ENCODE peak calls at places on chromosome 4, in ten cellular contexts. T, P, B, Y, G, L, S, V, C and I are unnamed samples.

GRCh38 chr4:602559-602942 is 22.8 kb upstream of the PDE6B start:
- DNase-seq in T (peak), P (no peak), B (peak), Y (peak), G (no peak), L (peak), S (no peak), V (peak), C (peak), I (no peak)

GRCh38 chr4:2076908-2077534 is 17.9 kb downstream of the NAT8L start:
- DNase-seq in T (no peak), P (peak), B (peak), Y (no peak), G (no peak), L (no peak), S (no peak), V (no peak), C (peak), I (no peak)

GRCh38 chr4:21728231-21728758 is 220.3 kb downstream of the KCNIP4 start:
- DNase-seq in T (no peak), P (no peak), B (no peak), Y (no peak), G (no peak), L (no peak), S (no peak), V (no peak), C (no peak), I (no peak)

GRCh38 chr4:98377626-98378025 is 116.4 kb downstream of the RAP1GDS1 start:
- DNase-seq in T (no peak), P (no peak), B (no peak), Y (no peak), G (no peak), L (no peak), S (no peak), V (no peak), C (no peak), I (no peak)

GRCh38 chr4:172871381-172871780 is 297.2 kb upstream of the GALNT7 start:
- DNase-seq in T (no peak), P (no peak), B (no peak), Y (no peak), G (no peak), L (no peak), S (no peak), V (no peak), C (no peak), I (no peak)

GRCh38 chr4:47222276-47222675 is 190.9 kb downstream of the GABRB1 start:
- DNase-seq in T (no peak), P (no peak), B (no peak), Y (no peak), G (no peak), L (no peak), S (no peak), V (no peak), C (no peak), I (no peak)

GRCh38 chr4:31768756-31769155 is 1048.6 kb downstream of the PCDH7 start:
- DNase-seq in T (no peak), P (no peak), B (no peak), Y (no peak), G (no peak), L (no peak), S (no peak), V (no peak), C (no peak), I (no peak)

GRCh38 chr4:126604273-126604867 is 1028.4 kb upstream of the INTU start:
- DNase-seq in T (no peak), P (no peak), B (no peak), Y (no peak), G (peak), L (peak), S (no peak), V (no peak), C (peak), I (no peak)

GRCh38 chr4:3851211-3851610 is 85.0 kb downstream of the ADRA2C start:
- DNase-seq in T (no peak), P (no peak), B (no peak), Y (no peak), G (no peak), L (no peak), S (no peak), V (no peak), C (no peak), I (no peak)

GRCh38 chr4:80017125-80017854 is 55.7 kb downstream of the ANTXR2 start:
- DNase-seq in T (no peak), P (no peak), B (no peak), Y (no peak), G (peak), L (no peak), S (no peak), V (no peak), C (no peak), I (no peak)

GRCh38 chr4:18052158-18052557 is 30.6 kb upstream of the LCORL start:
- DNase-seq in T (no peak), P (no peak), B (no peak), Y (no peak), G (no peak), L (no peak), S (no peak), V (no peak), C (no peak), I (no peak)

GRCh38 chr4:130395871-130396270 is 1299.9 kb downstream of the C4orf33 start:
- DNase-seq in T (peak), P (no peak), B (no peak), Y (no peak), G (no peak), L (no peak), S (no peak), V (no peak), C (no peak), I (no peak)
- TF ChIP-seq POLR2AphosphoS5 in T (no peak), P (no peak), B (no peak), Y (no peak), G (no peak), L (no peak), S (no peak), V (no peak), C (no peak), I (no peak)

DNA sequence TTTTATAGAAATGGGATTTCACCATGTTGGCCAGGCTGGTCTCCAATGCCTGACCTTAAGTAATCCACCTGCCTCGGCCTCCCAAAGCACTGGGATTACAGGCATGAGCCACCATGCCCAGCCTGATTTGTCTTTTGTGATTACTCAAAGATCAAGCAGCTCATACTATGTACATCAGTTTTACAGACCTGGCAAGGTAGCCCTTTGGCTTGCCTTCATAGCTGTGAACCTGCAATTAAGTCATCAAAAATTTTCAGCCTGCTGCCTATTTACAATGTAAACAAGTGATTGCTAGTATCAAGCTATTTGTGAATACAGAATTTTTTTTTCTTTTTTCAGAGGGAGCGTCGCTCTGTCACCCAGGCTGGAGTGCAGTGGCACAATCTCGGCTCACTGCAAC is 46.2 kb downstream of the GSX2 start:
- DNase-seq in T (no peak), P (no peak), B (no peak), Y (no peak), G (no peak), L (no peak), S (no peak), V (no peak), C (no peak), I (no peak)
- TF ChIP-seq POLR2AphosphoS5 in T (no peak), P (no peak), B (no peak), Y (no peak), G (no peak), L (no peak), S (no peak), V (no peak), C (no peak), I (no peak)

GRCh38 chr4:184794470-184794869 is 31.3 kb downstream of the ACSL1 start:
- DNase-seq in T (no peak), P (no peak), B (peak), Y (no peak), G (no peak), L (no peak), S (no peak), V (no peak), C (no peak), I (no peak)

GRCh38 chr4:184793735-184794355 is 31.9 kb downstream of the ACSL1 start:
- DNase-seq in T (no peak), P (no peak), B (no peak), Y (no peak), G (no peak), L (no peak), S (no peak), V (no peak), C (no peak), I (no peak)

GRCh38 chr4:184792950-184793555 is 32.7 kb downstream of the ACSL1 start:
- DNase-seq in T (peak), P (no peak), B (peak), Y (no peak), G (peak), L (peak), S (no peak), V (no peak), C (peak), I (no peak)

GRCh38 chr4:184796906-184797305 is 28.9 kb downstream of the ACSL1 start:
- DNase-seq in T (no peak), P (no peak), B (peak), Y (no peak), G (no peak), L (no peak), S (no peak), V (no peak), C (no peak), I (no peak)

DNA sequence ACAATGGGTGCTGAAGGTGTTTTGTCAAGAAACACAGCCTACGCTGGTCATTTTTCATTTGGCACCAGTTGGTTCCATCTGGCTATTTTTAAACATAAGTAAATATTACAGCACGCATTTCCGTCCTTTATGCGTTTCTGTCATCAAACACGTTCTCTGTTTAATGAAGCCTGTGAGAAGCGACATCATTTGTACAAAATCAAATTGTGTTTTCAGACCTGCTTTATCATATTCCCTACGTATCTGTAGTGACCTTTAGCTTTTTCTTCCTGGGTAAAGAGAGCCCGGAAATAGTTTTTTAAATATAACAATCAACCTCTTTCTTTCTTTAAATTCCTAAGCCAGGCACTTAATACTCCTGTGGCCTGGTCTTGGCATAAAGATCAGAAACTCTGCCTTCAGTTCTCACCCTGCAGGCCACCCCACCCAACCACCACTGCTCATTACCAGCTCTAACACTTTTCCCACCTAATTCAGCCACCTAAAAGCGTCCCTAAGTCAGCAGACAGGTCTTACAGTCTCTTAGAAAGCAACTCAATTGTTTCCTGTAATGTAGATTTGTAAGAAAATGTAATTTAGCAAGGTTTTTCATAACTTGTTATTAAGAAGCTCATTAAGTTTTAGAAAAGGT is 30.4 kb downstream of the ACSL1 start:
- DNase-seq in T (no peak), P (no peak), B (no peak), Y (no peak), G (no peak), L (no peak), S (no peak), V (no peak), C (no peak), I (no peak)
- TF ChIP-seq POLR2AphosphoS5 in T (no peak), P (no peak), B (no peak), Y (no peak), G (no peak), L (no peak), S (no peak), V (no peak), C (no peak), I (no peak)

DNA sequence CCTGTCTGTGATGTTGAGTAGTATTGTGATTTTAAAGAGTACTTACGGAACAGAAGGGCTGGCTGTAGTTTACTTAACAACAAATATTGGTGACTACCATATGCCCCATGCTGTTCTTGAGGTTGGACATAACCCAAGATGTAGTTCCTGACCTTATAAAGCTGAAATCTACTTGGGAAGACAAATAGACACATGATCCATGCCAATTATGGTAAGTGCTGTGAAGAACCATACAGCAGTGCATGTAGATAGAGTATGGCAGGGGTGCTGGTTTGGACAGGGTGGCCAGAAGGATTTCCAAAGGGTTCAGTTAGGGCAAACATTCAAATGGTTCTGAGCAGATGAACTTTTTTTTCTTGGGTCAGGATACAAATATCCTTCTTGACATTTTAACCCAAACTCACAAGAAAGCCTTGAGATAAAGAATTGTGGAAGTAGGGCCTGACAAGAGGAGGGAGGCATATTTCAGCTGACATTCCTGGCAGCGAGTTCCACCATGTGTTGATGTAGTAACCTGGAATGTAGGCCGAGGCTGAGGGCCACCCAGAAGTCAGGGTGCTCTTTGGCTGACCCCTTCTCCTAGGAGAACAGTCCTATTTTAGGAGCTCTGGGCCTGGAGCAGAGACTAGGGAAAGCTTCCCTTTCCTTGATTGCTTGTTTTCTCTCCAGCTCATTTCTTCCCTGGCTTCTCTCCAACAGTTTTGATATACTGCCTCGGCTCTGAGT is 74.2 kb downstream of the FREM3 start:
- DNase-seq in T (no peak), P (peak), B (no peak), Y (peak), G (no peak), L (no peak), S (no peak), V (peak), C (no peak), I (no peak)
- TF ChIP-seq POLR2AphosphoS5 in T (no peak), P (peak), B (no peak), Y (peak), G (no peak), L (no peak), S (peak), V (peak), C (no peak), I (no peak)

GRCh38 chr4:128452415-128452814 is 164.8 kb upstream of the PGRMC2 start:
- DNase-seq in T (no peak), P (no peak), B (no peak), Y (no peak), G (no peak), L (no peak), S (no peak), V (no peak), C (no peak), I (no peak)

GRCh38 chr4:128455076-128455345 is 167.4 kb upstream of the PGRMC2 start:
- DNase-seq in T (no peak), P (no peak), B (no peak), Y (no peak), G (no peak), L (no peak), S (no peak), V (no peak), C (no peak), I (no peak)

GRCh38 chr4:128455480-128455879 is 167.9 kb upstream of the PGRMC2 start:
- DNase-seq in T (no peak), P (no peak), B (no peak), Y (no peak), G (no peak), L (no peak), S (no peak), V (no peak), C (no peak), I (no peak)

GRCh38 chr4:128451270-128451905 is 163.8 kb upstream of the PGRMC2 start:
- DNase-seq in T (no peak), P (no peak), B (no peak), Y (no peak), G (no peak), L (no peak), S (peak), V (no peak), C (no peak), I (no peak)

DNA sequence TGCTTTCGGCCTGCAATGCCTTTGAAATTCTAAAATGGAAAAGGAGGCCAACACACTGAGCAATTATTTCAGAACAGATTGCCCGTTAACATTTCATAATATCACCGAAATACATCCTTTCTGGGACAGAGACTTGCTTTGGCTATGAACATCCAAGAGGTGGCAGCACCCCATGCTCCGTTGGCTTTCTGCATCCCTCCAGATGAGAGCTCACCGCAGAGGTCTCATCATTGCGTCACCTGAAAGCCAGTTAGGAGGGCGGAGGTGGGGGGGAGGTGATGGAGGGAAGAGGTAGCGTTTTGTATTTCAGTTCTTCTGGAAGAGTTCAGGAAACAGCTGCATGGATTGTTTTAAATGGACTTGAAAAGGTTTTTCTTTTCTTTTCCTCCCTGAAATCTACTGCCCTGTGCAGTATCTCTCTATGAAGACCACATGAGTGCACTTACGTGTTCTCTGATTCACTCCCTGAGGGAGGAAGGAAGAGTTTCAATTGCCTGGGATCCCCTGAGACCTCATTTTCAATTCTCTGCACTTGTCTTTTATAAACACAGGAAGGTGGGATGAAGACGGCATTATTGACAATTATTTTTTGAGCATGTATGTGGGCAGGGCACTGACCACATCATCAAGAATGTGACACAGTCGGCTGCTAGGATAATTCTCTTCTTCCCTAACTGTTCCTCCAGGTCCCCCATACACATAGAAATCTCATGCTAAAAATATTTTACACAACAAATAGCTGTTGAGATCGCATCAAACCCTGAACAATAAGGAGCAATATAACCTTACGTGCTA is 166.9 kb upstream of the PGRMC2 start:
- DNase-seq in T (peak), P (peak), B (peak), Y (peak), G (peak), L (peak), S (peak), V (peak), C (peak), I (peak)
- TF ChIP-seq POLR2AphosphoS5 in T (no peak), P (peak), B (peak), Y (peak), G (no peak), L (no peak), S (peak), V (peak), C (no peak), I (no peak)

GRCh38 chr4:95105983-95106382 is 348.2 kb downstream of the BMPR1B start:
- DNase-seq in T (no peak), P (no peak), B (no peak), Y (no peak), G (no peak), L (no peak), S (no peak), V (no peak), C (no peak), I (no peak)

GRCh38 chr4:95107004-95107403 is 349.2 kb downstream of the BMPR1B start:
- DNase-seq in T (no peak), P (no peak), B (no peak), Y (no peak), G (no peak), L (no peak), S (no peak), V (no peak), C (no peak), I (no peak)

GRCh38 chr4:95107635-95108034 is 349.9 kb downstream of the BMPR1B start:
- DNase-seq in T (no peak), P (no peak), B (no peak), Y (no peak), G (no peak), L (no peak), S (no peak), V (no peak), C (peak), I (no peak)

GRCh38 chr4:95106408-95106928 is 348.7 kb downstream of the BMPR1B start:
- DNase-seq in T (no peak), P (no peak), B (no peak), Y (no peak), G (no peak), L (no peak), S (no peak), V (no peak), C (no peak), I (no peak)

GRCh38 chr4:95108883-95109421 is 351.2 kb downstream of the BMPR1B start:
- DNase-seq in T (no peak), P (no peak), B (no peak), Y (no peak), G (no peak), L (no peak), S (no peak), V (no peak), C (no peak), I (no peak)
- TF ChIP-seq POLR2AphosphoS5 in T (no peak), P (no peak), B (no peak), Y (no peak), G (no peak), L (no peak), S (no peak), V (no peak), C (no peak), I (no peak)